ENCODE peak calls at places on chromosomes 3 and 15, in nine cellular contexts. Q, V, H, X, T, S, K, Z and F are unnamed samples.

GRCh38 chr3:27464646-27465045 is 19.5 kb downstream of the SLC4A7 start:
- DNase-seq in Q (no peak), V (no peak), H (no peak), X (no peak), T (no peak), S (no peak), K (no peak), Z (no peak), F (no peak)

GRCh38 chr3:158458464-158458863 is 112.5 kb upstream of the MLF1 start:
- DNase-seq in Q (no peak), V (no peak), H (no peak), X (peak), T (no peak), S (no peak), K (no peak), Z (no peak), F (no peak)

GRCh38 chr3:67593761-67594234 is 60.6 kb downstream of the SUCLG2 start:
- DNase-seq in Q (no peak), V (no peak), H (peak), X (no peak), T (no peak), S (no peak), K (no peak), Z (peak), F (no peak)

GRCh38 chr3:48440590-48440958 is 517 bp downstream of the TMA7 start:
- DNase-seq in Q (no peak), V (no peak), H (no peak), X (no peak), T (peak), S (no peak), K (no peak), Z (no peak), F (peak)

GRCh38 chr15:99507016-99507731 is 58.6 kb upstream of the MEF2A start:
- DNase-seq in Q (no peak), V (no peak), H (no peak), X (no peak), T (no peak), S (peak), K (no peak), Z (peak), F (no peak)

GRCh38 chr15:53833134-53833624 is 73.7 kb upstream of the WDR72 start:
- DNase-seq in Q (no peak), V (no peak), H (peak), X (no peak), T (no peak), S (peak), K (no peak), Z (no peak), F (no peak)

GRCh38 chr3:122760457-122761271 is 33.0 kb downstream of the HSPBAP1 start:
- DNase-seq in Q (no peak), V (no peak), H (no peak), X (peak), T (no peak), S (no peak), K (no peak), Z (peak), F (no peak)

GRCh38 chr15:83873966-83874365 is 220.0 kb downstream of the ADAMTSL3 start:
- DNase-seq in Q (no peak), V (no peak), H (no peak), X (no peak), T (no peak), S (no peak), K (no peak), Z (no peak), F (no peak)

GRCh38 chr15:50261979-50262378 is 3.5 kb downstream of the HDC start:
- DNase-seq in Q (no peak), V (no peak), H (no peak), X (peak), T (peak), S (no peak), K (no peak), Z (no peak), F (no peak)

GRCh38 chr15:34039506-34040123 is 611 bp upstream of the AVEN start:
- DNase-seq in Q (peak), V (peak), H (no peak), X (no peak), T (peak), S (no peak), K (peak), Z (peak), F (peak)

GRCh38 chr3:35785540-35785939 is 146.2 kb downstream of the ARPP21 start:
- DNase-seq in Q (no peak), V (no peak), H (no peak), X (no peak), T (no peak), S (no peak), K (no peak), Z (no peak), F (no peak)

GRCh38 chr3:154844863-154845262 is 235.3 kb upstream of the MME start:
- DNase-seq in Q (no peak), V (no peak), H (no peak), X (no peak), T (no peak), S (no peak), K (no peak), Z (no peak), F (no peak)

GRCh38 chr3:16723994-16724393 is 118.8 kb upstream of the DAZL start:
- DNase-seq in Q (no peak), V (peak), H (peak), X (peak), T (no peak), S (no peak), K (no peak), Z (peak), F (no peak)

GRCh38 chr3:38085943-38086324 is 46.9 kb downstream of the DLEC1 start:
- DNase-seq in Q (no peak), V (no peak), H (no peak), X (no peak), T (no peak), S (no peak), K (no peak), Z (no peak), F (no peak)